ENCODE peak calls at places on chromosomes 7 and 10, in seven cellular contexts. I is H9, X is left ventricle myocardium inferior, W is DND-41, G is heart left ventricle, V is psoas muscle, D is heart right ventricle. Q is an unnamed sample.

GRCh38 chr10:86257683-86258082 is 108.9 kb downstream of the GRID1 start:
- DNase-seq in W (no peak), V (no peak), X (no peak), G (no peak), I (no peak), D (no peak), Q (no peak)

GRCh38 chr7:88111136-88111748 is 108.6 kb downstream of the SRI start:
- DNase-seq in X (no peak), W (no peak), G (no peak), I (no peak), D (no peak), V (no peak), Q (no peak)

GRCh38 chr7:21916629-21917028 is 29.1 kb downstream of the CDCA7L start:
- DNase-seq in G (no peak), V (no peak), W (no peak), D (no peak), X (no peak), I (no peak), Q (no peak)

GRCh38 chr10:21145751-21146445 is 248.8 kb upstream of the NEBL start:
- DNase-seq in X (no peak), W (no peak), V (no peak), I (no peak), G (no peak), D (no peak), Q (no peak)

GRCh38 chr7:39027491-39027890 is 49.8 kb downstream of the POU6F2 start:
- DNase-seq in I (no peak), W (no peak), D (no peak), X (no peak), G (no peak), V (no peak), Q (no peak)

GRCh38 chr10:16952610-16953009 is 135.4 kb upstream of the RSU1 start:
- DNase-seq in X (no peak), V (no peak), I (peak; percentile 55), D (no peak), W (no peak), G (no peak), Q (no peak)

GRCh38 chr10:119352042-119352441 is 144.7 kb downstream of the GRK5 start:
- DNase-seq in W (no peak), X (no peak), G (no peak), V (no peak), I (no peak), D (no peak), Q (no peak)

GRCh38 chr7:28044825-28045224 is 135.8 kb downstream of the JAZF1 start:
- DNase-seq in I (peak; percentile 43), G (no peak), V (no peak), X (no peak), D (no peak), W (no peak), Q (no peak)

GRCh38 chr7:102913846-102914245 is 1.0 kb downstream of the LRRC17 start:
- DNase-seq in W (no peak), I (no peak), X (no peak), V (no peak), D (no peak), G (no peak), Q (no peak)

GRCh38 chr7:28767356-28767755 is 190.8 kb downstream of the TRIL start:
- DNase-seq in X (no peak), D (no peak), W (no peak), V (no peak), G (no peak), I (no peak), Q (no peak)

GRCh38 chr7:135856356-135857144 is 107.9 kb upstream of the FAM180A start:
- DNase-seq in W (no peak), V (no peak), X (no peak), D (no peak), G (no peak), I (no peak), Q (no peak)

GRCh38 chr7:155590215-155591023 is 44.1 kb upstream of the CNPY1 start:
- DNase-seq in X (peak; percentile 44), D (peak; percentile 13), G (peak; percentile 49), I (peak; percentile 71), V (no peak), W (peak; percentile 17), Q (peak; percentile 70)

GRCh38 chr10:77832243-77832642 is 94.3 kb downstream of the DLG5 start:
- DNase-seq in D (no peak), X (peak; percentile 23), V (peak; percentile 30), W (no peak), I (no peak), G (no peak), Q (no peak)

GRCh38 chr7:108247646-108248045 is 117.5 kb upstream of the LAMB4 start:
- DNase-seq in V (no peak), D (no peak), X (no peak), G (no peak), W (no peak), I (no peak), Q (no peak)

GRCh38 chr10:119105155-119105554 is 1.2 kb downstream of the DENND10 start:
- DNase-seq in X (no peak), G (no peak), V (no peak), D (no peak), W (no peak), I (no peak), Q (no peak)

GRCh38 chr7:101094791-101095375 is 9.6 kb downstream of the TRIM56 start:
- DNase-seq in D (peak; percentile 42), V (peak; percentile 63), I (peak; percentile 72), X (no peak), W (no peak), G (peak; percentile 42), Q (peak; percentile 67)

GRCh38 chr10:36703179-36703578 is 422.2 kb upstream of the ANKRD30A start:
- DNase-seq in G (no peak), W (no peak), I (no peak), D (no peak), V (no peak), X (no peak), Q (no peak)

GRCh38 chr7:106744507-106745180 is 83.7 kb upstream of the CCDC71L start:
- DNase-seq in G (no peak), X (no peak), V (no peak), D (no peak), W (peak; percentile 26), I (no peak), Q (no peak)

GRCh38 chr10:12874501-12874900 is 127.0 kb downstream of the CCDC3 start:
- DNase-seq in I (no peak), X (no peak), V (no peak), G (no peak), W (no peak), D (no peak), Q (no peak)

DNA sequence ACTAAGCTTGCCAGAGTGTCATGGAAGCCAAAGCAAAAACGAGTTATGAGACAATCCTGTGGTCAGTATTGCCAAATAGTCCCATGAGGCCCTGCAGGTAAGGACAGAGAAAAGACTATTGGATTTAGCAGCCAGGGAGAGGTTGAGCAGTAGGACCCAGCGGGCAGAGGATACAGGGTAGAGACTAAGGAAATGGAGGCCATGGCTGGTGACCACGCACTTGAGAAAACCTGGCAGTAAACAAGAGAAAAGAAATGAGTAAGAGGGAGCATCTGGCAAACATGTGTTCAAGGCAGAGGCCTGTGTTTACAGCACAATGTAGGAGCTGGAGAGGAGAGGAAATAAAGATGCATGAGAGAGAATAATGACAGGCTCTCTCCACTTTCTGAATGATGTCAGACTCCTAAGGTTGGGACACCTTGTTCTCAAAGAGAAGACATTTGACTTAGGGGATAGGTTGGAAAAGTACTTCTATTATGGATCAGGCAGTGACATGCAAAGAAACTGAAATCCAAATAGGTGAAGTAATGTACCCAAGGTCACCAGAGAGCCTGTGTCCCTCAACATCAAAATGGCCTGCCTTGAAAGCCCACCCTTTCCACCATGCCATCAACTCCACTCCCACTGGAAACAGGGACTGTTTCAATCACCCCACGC is 9.0 kb downstream of the CREB3L2 start:
- DNase-seq in D (peak; percentile 69), V (peak; percentile 77), G (peak; percentile 78), X (peak; percentile 59), W (peak; percentile 15), I (no peak), Q (peak; percentile 72)
- H3K4me1 ChIP-seq in D (peaks cover 13% of the 10 kb centered on the region), V (peaks cover 37% of the 10 kb centered on the region), G (peaks cover 82% of the 10 kb centered on the region), X (peaks cover 100% of the 10 kb centered on the region), W (peaks cover 9% of the 10 kb centered on the region), I (peaks cover 5% of the 10 kb centered on the region), Q (peaks cover 7% of the 10 kb centered on the region)

GRCh38 chr10:62050941-62051433 is 149.5 kb downstream of the ARID5B start:
- DNase-seq in V (peak; percentile 67), G (peak; percentile 58), I (no peak), W (no peak), D (peak; percentile 83), X (peak; percentile 34), Q (peak; percentile 67)
- H3K4me1 ChIP-seq in V (peaks cover 54% of the 10 kb centered on the region), G (peaks cover 75% of the 10 kb centered on the region), I (peaks cover 4% of the 10 kb centered on the region), W (peaks cover 2% of the 10 kb centered on the region), D (peaks cover 16% of the 10 kb centered on the region), X (peaks cover 95% of the 10 kb centered on the region), Q (peaks cover 13% of the 10 kb centered on the region)

DNA sequence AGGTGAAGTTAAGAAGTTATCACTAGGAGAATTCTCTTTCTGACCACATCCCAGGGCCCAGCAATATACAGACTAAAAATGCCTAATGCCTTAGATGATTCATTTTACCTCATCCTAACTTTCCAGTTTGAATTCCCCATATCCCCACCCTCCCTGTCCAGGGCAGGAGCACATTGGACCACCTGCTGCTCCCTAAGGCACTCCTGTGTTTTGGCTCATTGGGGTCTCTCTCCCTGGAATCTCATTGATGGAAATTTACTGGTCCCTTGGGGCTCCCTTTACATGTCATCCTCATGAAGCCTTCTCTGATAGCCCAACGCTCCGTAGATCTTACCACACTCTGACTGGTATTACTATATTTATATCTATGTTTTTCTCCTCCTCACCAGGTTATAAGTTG is 2.7 kb downstream of the IL2RA start:
- DNase-seq in X (no peak), G (no peak), V (no peak), D (no peak), I (no peak), W (no peak), Q (no peak)
- H3K4me1 ChIP-seq in X (peaks cover 32% of the 10 kb centered on the region), G (peaks cover 5% of the 10 kb centered on the region), V (peaks cover 6% of the 10 kb centered on the region), D (no peaks in the 10 kb centered on the region), I (no peaks in the 10 kb centered on the region), W (peaks cover 9% of the 10 kb centered on the region), Q (no peaks in the 10 kb centered on the region)

GRCh38 chr7:972670-973309 is 2.6 kb downstream of the COX19 start:
- DNase-seq in W (no peak), X (no peak), D (no peak), G (no peak), I (no peak), V (no peak), Q (no peak)
- H3K4me1 ChIP-seq in W (peaks cover 32% of the 10 kb centered on the region), X (peaks cover 72% of the 10 kb centered on the region), D (peaks cover 7% of the 10 kb centered on the region), G (peaks cover 24% of the 10 kb centered on the region), I (no peaks in the 10 kb centered on the region), V (peaks cover 24% of the 10 kb centered on the region), Q (no peaks in the 10 kb centered on the region)

GRCh38 chr7:48173313-48173712 is 2.1 kb downstream of the ABCA13 start:
- DNase-seq in I (no peak), D (no peak), W (no peak), G (no peak), X (no peak), V (no peak), Q (no peak)
- H3K4me1 ChIP-seq in I (no peaks in the 10 kb centered on the region), D (no peaks in the 10 kb centered on the region), W (no peaks in the 10 kb centered on the region), G (no peaks in the 10 kb centered on the region), X (no peaks in the 10 kb centered on the region), V (no peaks in the 10 kb centered on the region), Q (no peaks in the 10 kb centered on the region)

Q was measured in aorta.